ENCODE peak calls at places on chromosomes 3 and 15, in ten cellular contexts. B is BJ; G is aorta; T is AG04450; Y is fibroblast of pulmonary artery; W is tibial artery; P is fibroblast of villous mesenchyme; E is GM06990; F is CD8-positive, alpha-beta memory T cell; L is lower leg skin. N is an unnamed sample.

GRCh38 chr3:42979044-42979962 is at the start of gene GASK1A:
- DNase-seq in B (no peak), G (peak; percentile 88), T (no peak), Y (no peak), W (peak; percentile 77), P (no peak), E (peak; percentile 8), F (peak; percentile 30), L (no peak), N (no peak)

GRCh38 chr3:4570840-4571621 is 77.9 kb downstream of the ITPR1 start:
- DNase-seq in B (no peak), G (no peak), T (no peak), Y (no peak), W (no peak), P (no peak), E (no peak), F (no peak), L (no peak), N (no peak)

GRCh38 chr3:168878655-168879054 is 782.9 kb upstream of the GOLIM4 start:
- DNase-seq in B (no peak), G (no peak), T (no peak), Y (peak; percentile 64), W (no peak), P (no peak), E (no peak), F (no peak), L (no peak), N (no peak)

GRCh38 chr3:21174461-21174860 is 576.5 kb downstream of the ZNF385D start:
- DNase-seq in B (peak; percentile 14), G (no peak), T (no peak), Y (peak; percentile 48), W (no peak), P (peak; percentile 60), E (no peak), F (no peak), L (no peak), N (no peak)

GRCh38 chr3:72044231-72044935 is 259.4 kb upstream of the PROK2 start:
- DNase-seq in B (peak; percentile 18), G (no peak), T (no peak), Y (no peak), W (no peak), P (no peak), E (no peak), F (no peak), L (no peak), N (no peak)

GRCh38 chr15:95295905-95296618 is 1034.4 kb upstream of the NR2F2 start:
- DNase-seq in B (no peak), G (no peak), T (no peak), Y (no peak), W (no peak), P (no peak), E (no peak), F (no peak), L (no peak), N (no peak)

GRCh38 chr3:136142592-136142991 is 53.5 kb downstream of the MSL2 start:
- DNase-seq in B (peak; percentile 71), G (no peak), T (peak; percentile 43), Y (peak; percentile 71), W (no peak), P (peak; percentile 79), E (no peak), F (no peak), L (no peak), N (no peak)

GRCh38 chr3:146532406-146532805 is 12.0 kb downstream of the PLSCR1 start:
- DNase-seq in B (no peak), G (no peak), T (no peak), Y (no peak), W (no peak), P (peak; percentile 87), E (no peak), F (no peak), L (no peak), N (no peak)

GRCh38 chr15:91265431-91265940 is 165.4 kb downstream of the SV2B start:
- DNase-seq in B (no peak), G (no peak), T (no peak), Y (no peak), W (no peak), P (no peak), E (no peak), F (no peak), L (no peak), N (no peak)

GRCh38 chr15:23436421-23436820 is 10.6 kb downstream of the GOLGA6L2 start:
- DNase-seq in B (no peak), G (peak; percentile 27), T (no peak), Y (no peak), W (no peak), P (no peak), E (no peak), F (no peak), L (no peak), N (no peak)

GRCh38 chr3:136305879-136306278 is 55.7 kb downstream of the PCCB start:
- DNase-seq in B (no peak), G (no peak), T (peak; percentile 43), Y (peak; percentile 79), W (no peak), P (peak; percentile 55), E (peak; percentile 14), F (no peak), L (no peak), N (no peak)

GRCh38 chr3:177832862-177833261 is 635.6 kb upstream of the TBL1XR1 start:
- DNase-seq in B (no peak), G (no peak), T (no peak), Y (peak; percentile 30), W (no peak), P (peak; percentile 56), E (no peak), F (no peak), L (no peak), N (no peak)

GRCh38 chr3:155739154-155739553 is 5.7 kb downstream of the PLCH1 start:
- DNase-seq in B (no peak), G (no peak), T (no peak), Y (no peak), W (no peak), P (peak; percentile 33), E (no peak), F (no peak), L (no peak), N (no peak)
- H3K4me3 ChIP-seq in B (no peak overlapping the region), G (no peak overlapping the region), T (no peak overlapping the region), Y (no peak overlapping the region), W (no peak overlapping the region), P (no peak overlapping the region), E (no peak overlapping the region), F (no peak overlapping the region), L (no peak overlapping the region), N (no peak overlapping the region)

DNA sequence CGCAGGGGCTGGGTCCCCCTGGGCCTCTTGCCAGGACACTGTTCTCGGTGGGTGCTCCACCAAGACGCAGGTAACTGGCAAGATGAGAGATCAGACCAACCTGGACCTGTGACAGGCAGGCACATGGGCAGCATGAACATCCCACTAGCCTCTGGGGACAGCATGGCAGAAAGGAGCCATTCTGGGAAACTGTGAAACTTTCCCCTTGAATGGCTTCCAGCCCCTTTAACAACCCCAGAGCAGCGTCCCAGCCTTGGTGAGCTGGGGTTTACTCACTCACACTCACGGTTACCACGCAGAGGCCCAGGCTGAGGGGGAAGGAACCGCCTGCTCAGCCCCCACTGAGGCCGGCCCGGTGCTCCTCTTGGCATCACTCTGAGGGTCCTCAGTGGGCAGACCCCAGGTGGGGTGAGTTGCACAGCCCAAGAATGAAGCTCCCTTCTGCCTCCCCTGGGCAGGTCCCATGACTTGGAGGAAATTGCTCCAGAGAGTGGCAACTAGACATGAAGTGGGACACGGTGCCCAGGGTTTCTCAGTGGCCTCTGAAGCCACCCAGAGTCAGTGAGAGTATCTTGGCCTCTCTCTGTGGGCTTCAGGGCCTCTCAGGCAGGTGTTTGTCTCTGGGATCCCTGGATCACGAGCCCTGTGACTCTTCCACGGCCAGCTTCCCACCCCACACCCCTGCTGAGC is 15.2 kb upstream of the SRP14 start:
- DNase-seq in B (no peak), G (no peak), T (no peak), Y (no peak), W (no peak), P (no peak), E (peak; percentile 48), F (no peak), L (no peak), N (no peak)
- H3K4me3 ChIP-seq in B (no peak overlapping the region), G (no peak overlapping the region), T (no peak overlapping the region), Y (no peak overlapping the region), W (no peak overlapping the region), P (no peak overlapping the region), E (no peak overlapping the region), F (no peak overlapping the region), L (no peak overlapping the region), N (no peak overlapping the region)

DNA sequence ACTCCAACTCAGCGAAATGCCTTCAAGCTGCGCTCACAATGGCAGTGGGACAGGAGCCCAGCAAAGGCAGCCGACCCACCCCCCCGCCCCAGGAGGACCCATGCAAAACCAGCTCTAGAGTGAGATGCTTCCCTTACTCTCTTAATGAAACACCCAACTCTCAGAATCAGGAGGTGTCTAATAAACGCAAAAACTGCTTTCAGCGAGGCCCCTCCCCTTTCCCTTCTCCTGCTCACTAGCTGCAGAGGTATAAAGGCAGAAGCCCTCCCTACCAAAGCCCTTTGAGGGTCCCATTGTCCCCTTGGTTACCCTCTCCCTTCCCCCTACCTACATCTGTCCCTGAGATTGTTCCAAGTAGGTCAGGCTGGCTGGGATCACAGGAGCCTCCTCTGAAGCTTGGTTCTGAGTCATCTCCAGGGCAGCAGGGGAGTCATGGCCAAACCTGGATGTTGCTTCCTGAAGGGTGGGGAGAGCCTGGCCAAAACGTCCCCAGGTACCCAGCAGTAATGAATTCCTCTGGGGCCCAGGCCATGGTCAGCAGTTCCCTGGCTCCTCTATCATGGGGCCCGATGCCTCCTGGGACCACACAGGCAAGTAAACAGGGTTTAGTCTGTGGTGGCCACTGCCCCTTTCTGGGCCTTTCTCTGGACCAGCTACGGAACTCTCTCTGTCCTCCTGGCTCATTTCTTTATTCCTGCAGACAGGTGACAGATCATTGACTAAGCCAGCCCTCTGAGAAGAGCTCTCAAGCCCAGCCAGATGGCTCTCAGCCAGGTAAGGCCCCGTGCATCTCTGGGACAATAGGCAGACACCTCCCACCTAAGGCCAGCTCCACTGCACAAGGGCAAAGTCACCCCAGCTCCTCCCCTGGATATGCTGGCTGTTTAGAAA is 8.6 kb downstream of the KLHL25 start:
- DNase-seq in B (no peak), G (no peak), T (no peak), Y (no peak), W (no peak), P (peak; percentile 37), E (no peak), F (no peak), L (no peak), N (no peak)
- H3K4me3 ChIP-seq in B (no peak overlapping the region), G (no peak overlapping the region), T (no peak overlapping the region), Y (no peak overlapping the region), W (peak overlapping the region; percentile 3), P (no peak overlapping the region), E (no peak overlapping the region), F (no peak overlapping the region), L (no peak overlapping the region), N (no peak overlapping the region)

DNA sequence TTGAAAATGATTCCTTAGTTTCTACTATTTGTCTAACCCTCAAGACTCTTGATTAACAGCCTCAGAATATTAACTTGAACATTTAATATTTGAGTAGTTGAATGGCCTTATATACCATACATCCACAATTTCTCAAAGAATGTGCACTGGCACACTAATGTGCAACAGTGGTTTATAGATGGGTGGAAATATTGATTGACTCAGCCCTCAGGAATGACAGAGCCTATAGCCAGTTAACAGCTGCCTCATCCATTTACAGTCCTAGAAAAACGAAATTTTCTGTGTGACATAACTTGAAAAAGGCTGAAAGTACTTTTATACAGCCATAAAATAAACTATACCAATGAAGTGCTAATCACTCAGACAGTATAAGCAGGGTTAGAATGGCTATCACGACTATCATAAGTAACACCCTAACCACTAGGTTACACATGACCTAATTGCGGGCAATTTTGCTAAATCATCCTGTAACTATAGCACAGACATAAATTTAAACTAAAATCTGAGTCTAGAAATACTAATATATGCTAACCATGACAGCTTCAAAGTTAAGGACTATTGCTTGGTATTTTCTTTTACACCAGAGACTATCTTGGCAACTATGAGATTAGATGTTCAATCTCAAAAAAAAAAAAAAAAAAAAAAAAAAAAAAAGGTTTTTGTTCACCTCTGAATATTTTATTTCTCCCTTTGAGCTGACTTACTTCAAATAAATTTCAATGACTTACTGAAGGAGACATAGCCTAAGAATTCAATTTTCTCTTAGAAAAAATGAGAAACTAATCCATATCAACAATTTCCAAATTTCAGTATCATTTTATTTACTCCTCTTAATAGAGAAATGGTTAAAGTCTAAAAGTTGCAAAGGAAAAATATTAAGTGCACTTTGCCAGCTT is 9.3 kb downstream of the SECISBP2L start:
- DNase-seq in B (no peak), G (no peak), T (peak; percentile 18), Y (peak; percentile 26), W (no peak), P (peak; percentile 32), E (no peak), F (no peak), L (no peak), N (no peak)
- H3K4me3 ChIP-seq in B (no peak overlapping the region), G (no peak overlapping the region), T (no peak overlapping the region), Y (no peak overlapping the region), W (no peak overlapping the region), P (no peak overlapping the region), E (no peak overlapping the region), F (no peak overlapping the region), L (no peak overlapping the region), N (no peak overlapping the region)

N was measured in naive thymus-derived CD4-positive, alpha-beta T cell.